ENCODE peak calls at places on chromosomes 11 and 22, in eight cellular contexts. S is lower lobe of right lung, B is body of pancreas, I is upper lobe of right lung, W is SJCRH30, Z is mesendoderm, T is aorta, F is tibial nerve. D is an unnamed sample.

GRCh38 chr11:129636926-129637325 is 178.7 kb upstream of the TMEM45B start:
- DNase-seq in I (no peak), S (no peak), Z (no peak), T (no peak), B (no peak), F (no peak), W (peak), D (no peak)

GRCh38 chr11:71252434-71252781 is at the start of gene SHANK2:
- DNase-seq in I (peak), S (peak), Z (peak), F (no peak), W (no peak), B (peak), T (no peak), D (no peak)

GRCh38 chr11:68546555-68546954 is 86.0 kb downstream of the PPP6R3 start:
- DNase-seq in W (no peak), B (no peak), T (no peak), Z (peak), F (no peak), I (no peak), S (peak), D (no peak)

GRCh38 chr11:39365809-39366436 is 2093.5 kb downstream of the LRRC4C start:
- DNase-seq in F (no peak), T (no peak), W (peak), B (no peak), I (no peak), Z (peak), S (no peak), D (no peak)

GRCh38 chr11:90204832-90205646 is 17.8 kb downstream of the CHORDC1 start:
- DNase-seq in Z (peak), F (no peak), W (peak), I (no peak), B (peak), T (no peak), S (no peak), D (no peak)

GRCh38 chr22:30864441-30865420 is 103.8 kb downstream of the MORC2 start:
- DNase-seq in F (no peak), W (no peak), B (no peak), T (peak), S (no peak), Z (no peak), I (peak), D (no peak)

GRCh38 chr11:13268791-13269190 is 8.8 kb upstream of the BMAL1 start:
- DNase-seq in S (no peak), Z (no peak), I (no peak), T (no peak), B (no peak), F (no peak), W (no peak), D (no peak)

GRCh38 chr11:84894666-84895065 is 732.5 kb downstream of the DLG2 start:
- DNase-seq in Z (peak), T (no peak), B (no peak), F (no peak), I (no peak), W (no peak), S (no peak), D (no peak)

GRCh38 chr11:69297225-69297925 is 3.4 kb downstream of the MYEOV start:
- DNase-seq in W (peak), S (peak), I (peak), Z (peak), T (peak), B (peak), F (peak), D (peak)

GRCh38 chr11:85182437-85183109 is 444.6 kb downstream of the DLG2 start:
- DNase-seq in I (no peak), F (no peak), W (peak), T (no peak), S (no peak), Z (peak), B (peak), D (no peak)

GRCh38 chr22:36510384-36510783 is 3.5 kb upstream of the FOXRED2 start:
- DNase-seq in I (no peak), T (peak), S (no peak), F (no peak), Z (no peak), W (no peak), B (no peak), D (no peak)

GRCh38 chr22:48660795-48661740 is 1166.6 kb downstream of the BRD1 start:
- DNase-seq in I (no peak), S (no peak), W (peak), T (no peak), Z (no peak), B (no peak), F (no peak), D (no peak)

GRCh38 chr22:29310065-29310862 is 3.8 kb downstream of the GAS2L1 start:
- DNase-seq in Z (no peak), W (no peak), T (peak), I (no peak), S (no peak), F (no peak), B (peak), D (no peak)

GRCh38 chr11:1456596-1457325 is 29.8 kb downstream of the MOB2 start:
- DNase-seq in I (no peak), F (no peak), S (no peak), B (no peak), T (no peak), Z (no peak), W (no peak), D (no peak)

GRCh38 chr22:49400136-49400865 is 427.4 kb downstream of the BRD1 start:
- DNase-seq in I (no peak), W (no peak), Z (no peak), T (no peak), S (peak), F (no peak), B (no peak), D (no peak)

GRCh38 chr11:104043137-104043536 is 6.7 kb downstream of the DDI1 start:
- DNase-seq in I (no peak), S (no peak), W (no peak), T (no peak), F (no peak), Z (peak), B (no peak), D (no peak)

GRCh38 chr11:105000797-105001196 is 22.2 kb downstream of the CASP5 start:
- DNase-seq in Z (peak), S (peak), F (no peak), B (peak), W (peak), T (peak), I (no peak), D (no peak)

GRCh38 chr11:19474211-19474610 is 233.5 kb upstream of the E2F8 start:
- DNase-seq in F (no peak), Z (no peak), B (no peak), T (no peak), W (peak), I (no peak), S (no peak), D (no peak)
- H3K27ac ChIP-seq in F (no peak), Z (no peak), B (no peak), T (no peak), W (no peak), I (no peak), S (no peak), D (no peak)

GRCh38 chr11:65506770-65507485 is 8.1 kb downstream of the MALAT1 start:
- DNase-seq in B (peak), T (peak), Z (peak), W (no peak), I (peak), F (peak), S (no peak), D (no peak)

GRCh38 chr11:65503923-65504670 is 5.3 kb downstream of the MALAT1 start:
- DNase-seq in T (no peak), I (no peak), W (no peak), S (no peak), F (peak), Z (peak), B (no peak), D (no peak)

GRCh38 chr11:65506316-65506769 is 7.5 kb downstream of the MALAT1 start:
- DNase-seq in Z (no peak), B (no peak), I (no peak), S (no peak), T (no peak), W (no peak), F (no peak), D (no peak)

GRCh38 chr11:65504671-65505433 is 6.0 kb downstream of the MALAT1 start:
- DNase-seq in B (no peak), W (no peak), Z (peak), F (no peak), I (no peak), T (peak), S (no peak), D (no peak)

DNA sequence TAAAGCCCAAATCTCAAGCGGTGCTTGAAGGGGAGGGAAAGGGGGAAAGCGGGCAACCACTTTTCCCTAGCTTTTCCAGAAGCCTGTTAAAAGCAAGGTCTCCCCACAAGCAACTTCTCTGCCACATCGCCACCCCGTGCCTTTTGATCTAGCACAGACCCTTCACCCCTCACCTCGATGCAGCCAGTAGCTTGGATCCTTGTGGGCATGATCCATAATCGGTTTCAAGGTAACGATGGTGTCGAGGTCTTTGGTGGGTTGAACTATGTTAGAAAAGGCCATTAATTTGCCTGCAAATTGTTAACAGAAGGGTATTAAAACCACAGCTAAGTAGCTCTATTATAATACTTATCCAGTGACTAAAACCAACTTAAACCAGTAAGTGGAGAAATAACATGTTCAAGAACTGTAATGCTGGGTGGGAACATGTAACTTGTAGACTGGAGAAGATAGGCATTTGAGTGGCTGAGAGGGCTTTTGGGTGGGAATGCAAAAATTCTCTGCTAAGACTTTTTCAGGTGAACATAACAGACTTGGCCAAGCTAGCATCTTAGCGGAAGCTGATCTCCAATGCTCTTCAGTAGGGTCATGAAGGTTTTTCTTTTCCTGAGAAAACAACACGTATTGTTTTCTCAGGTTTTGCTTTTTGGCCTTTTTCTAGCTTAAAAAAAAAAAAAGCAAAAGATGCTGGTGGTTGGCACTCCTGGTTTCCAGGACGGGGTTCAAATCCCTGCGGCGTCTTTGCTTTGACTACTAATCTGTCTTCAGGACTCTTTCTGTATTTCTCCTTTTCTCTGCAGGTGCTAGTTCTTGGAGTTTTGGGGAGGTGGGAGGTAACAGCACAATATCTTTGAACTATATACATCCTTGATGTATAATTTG is 6.8 kb downstream of the MALAT1 start:
- DNase-seq in T (peak), Z (peak), B (peak), I (peak), S (no peak), F (peak), W (no peak), D (no peak)
- H3K27ac ChIP-seq in T (peak), Z (no peak), B (peak), I (peak), S (peak), F (peak), W (no peak), D (peak)

GRCh38 chr11:36012410-36012809 is 68.5 kb downstream of the LDLRAD3 start:
- DNase-seq in T (no peak), B (no peak), Z (no peak), W (no peak), F (peak), S (no peak), I (no peak), D (no peak)

GRCh38 chr11:36009469-36009868 is 65.6 kb downstream of the LDLRAD3 start:
- DNase-seq in I (no peak), F (no peak), T (no peak), Z (no peak), S (no peak), B (no peak), W (no peak), D (no peak)

GRCh38 chr11:36008576-36008975 is 64.7 kb downstream of the LDLRAD3 start:
- DNase-seq in B (no peak), W (no peak), S (no peak), F (no peak), Z (no peak), T (no peak), I (no peak), D (no peak)

GRCh38 chr11:36011574-36011973 is 67.7 kb downstream of the LDLRAD3 start:
- DNase-seq in S (no peak), F (no peak), W (no peak), Z (no peak), T (no peak), B (no peak), I (no peak), D (no peak)

DNA sequence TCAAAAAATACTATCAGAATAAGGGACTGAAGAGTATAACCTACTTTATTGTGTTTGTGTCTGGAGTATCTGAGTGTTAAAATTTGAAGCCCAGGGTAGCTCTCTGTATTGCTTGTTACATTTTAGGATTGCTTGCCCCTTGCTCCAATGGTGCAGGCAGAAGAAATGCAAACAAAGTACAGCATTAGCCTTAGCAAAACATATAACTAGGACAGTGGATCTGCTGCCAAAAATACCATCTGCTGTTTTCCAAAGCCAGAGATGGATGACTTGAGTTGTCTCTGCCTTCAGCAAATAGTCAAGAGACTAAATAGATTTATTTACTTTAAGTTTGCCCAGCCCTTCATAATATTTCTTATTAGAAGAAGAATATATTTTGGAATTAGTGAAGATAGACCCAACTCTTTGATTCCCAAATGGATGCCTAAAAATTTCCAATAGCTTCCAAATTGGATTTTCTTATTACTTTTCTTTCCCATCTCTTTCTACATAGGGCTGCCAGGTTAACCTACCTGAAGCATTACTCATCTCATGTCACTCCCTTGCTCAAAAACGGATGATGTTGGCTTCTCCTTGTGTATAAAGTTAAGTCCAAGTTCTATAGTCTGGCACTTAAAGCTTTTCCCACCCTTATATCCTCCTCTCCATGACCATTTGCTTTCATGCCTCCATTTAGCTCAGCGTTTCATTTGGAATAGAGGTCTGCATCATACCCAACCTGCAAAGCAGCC is 66.3 kb downstream of the LDLRAD3 start:
- DNase-seq in S (no peak), W (peak), I (no peak), T (no peak), B (no peak), F (no peak), Z (no peak), D (no peak)
- H3K27ac ChIP-seq in S (no peak), W (no peak), I (no peak), T (no peak), B (no peak), F (no peak), Z (no peak), D (peak)

GRCh38 chr22:24952837-24953293 is 349 bp downstream of the KIAA1671 start:
- DNase-seq in I (peak), W (no peak), F (peak), B (peak), S (peak), T (peak), Z (peak), D (peak)

GRCh38 chr22:24953294-24954113 is 988 bp downstream of the KIAA1671 start:
- DNase-seq in B (peak), T (peak), W (no peak), S (peak), I (peak), Z (no peak), F (no peak), D (peak)

GRCh38 chr22:24954114-24954463 is 1.6 kb downstream of the KIAA1671 start:
- DNase-seq in S (no peak), I (no peak), B (no peak), W (no peak), Z (peak), T (no peak), F (no peak), D (no peak)

GRCh38 chr22:24950272-24950902 is 2.1 kb upstream of the KIAA1671 start:
- DNase-seq in Z (peak), F (no peak), T (no peak), I (no peak), W (no peak), B (no peak), S (no peak), D (no peak)

DNA sequence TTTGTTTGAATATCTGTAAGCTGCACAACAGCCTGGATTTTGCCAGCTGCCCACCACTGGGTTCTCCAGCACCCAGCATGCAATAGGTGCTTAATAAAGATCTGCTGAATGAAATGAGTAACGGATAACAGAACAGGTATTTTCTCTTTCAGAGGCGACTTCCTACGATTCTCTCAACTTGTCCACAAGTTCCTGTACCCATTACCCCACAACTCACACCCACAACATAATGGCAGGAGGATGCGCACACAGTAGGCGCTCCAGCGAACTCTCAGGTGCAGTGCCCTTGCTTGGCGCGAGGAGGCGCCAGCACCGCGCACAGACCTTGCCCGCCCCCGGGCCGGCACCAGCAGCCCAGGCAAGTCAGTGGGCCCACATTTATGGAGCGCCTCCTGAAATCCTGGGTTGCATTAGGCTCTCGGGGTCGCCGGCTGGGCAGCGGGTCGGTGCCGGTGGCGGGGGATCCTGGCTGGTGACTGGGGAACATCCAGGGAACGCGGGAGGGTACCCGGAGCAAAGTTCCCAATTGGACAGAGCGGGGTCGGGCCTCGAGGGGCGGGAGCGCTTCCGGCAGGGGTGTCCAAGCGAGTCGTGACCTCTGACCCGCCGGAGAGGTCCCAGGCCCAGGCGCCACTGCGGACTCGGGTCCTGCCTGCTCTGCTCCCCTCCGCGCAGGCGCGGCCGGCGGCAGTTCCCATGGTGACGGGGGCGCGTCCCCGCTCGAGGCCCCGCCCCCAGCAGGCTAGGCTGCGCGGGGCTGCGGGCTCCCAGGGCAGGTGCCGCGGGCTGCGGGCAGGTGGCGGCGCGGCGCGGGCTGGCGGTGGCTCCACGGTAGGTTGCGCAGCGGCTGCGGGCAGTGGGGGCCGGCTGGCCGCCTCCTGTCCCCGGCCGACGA is at the start of gene KIAA1671:
- DNase-seq in F (peak), S (peak), I (peak), Z (peak), W (no peak), T (peak), B (peak), D (peak)
- H3K27ac ChIP-seq in F (peak), S (peak), I (peak), Z (peak), W (no peak), T (no peak), B (peak), D (peak)

GRCh38 chr11:77081976-77082836 is 15.4 kb downstream of the CAPN5 start:
- DNase-seq in F (no peak), Z (no peak), W (no peak), T (peak), S (peak), B (peak), I (peak), D (no peak)
- H3K27ac ChIP-seq in F (no peak), Z (no peak), W (no peak), T (no peak), S (peak), B (no peak), I (peak), D (peak)

DNA sequence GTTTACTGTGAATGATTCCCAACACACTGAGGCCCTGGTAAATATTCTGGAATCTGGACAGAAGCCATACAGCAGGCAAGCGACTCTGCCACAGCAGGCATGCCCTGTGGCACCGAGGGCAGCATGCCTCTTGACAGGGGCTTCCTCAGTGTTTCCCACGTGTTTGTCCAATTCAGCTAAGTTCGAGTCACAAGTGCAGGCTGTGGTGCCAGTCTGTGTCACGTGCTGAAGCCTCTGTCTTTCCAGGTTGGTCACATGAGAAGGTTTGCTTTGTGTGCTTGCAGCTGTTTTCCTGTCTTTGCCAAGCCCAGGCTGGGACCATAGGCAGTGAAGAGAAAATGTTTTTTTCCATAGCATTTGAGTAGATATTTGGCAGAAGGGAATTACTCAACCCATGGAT is 2.4 kb upstream of the PPFIBP2 start:
- DNase-seq in F (peak), S (no peak), W (peak), B (peak), Z (no peak), I (no peak), T (peak), D (peak)
- H3K27ac ChIP-seq in F (peak), S (peak), W (no peak), B (peak), Z (no peak), I (no peak), T (no peak), D (peak)

D was measured in left ventricle myocardium inferior.